ENCODE peak calls at places on chromosomes 2 and 18, in eight cellular contexts. G is right atrium auricular region, D is Peyer's patch, U is cardiac muscle cell, C is colonic mucosa, B is adrenal gland, E is tibial nerve, K is AG04450. X is an unnamed sample.

GRCh38 chr2:63764630-63765029 is 77.1 kb upstream of the UGP2 start:
- DNase-seq in K (no peak), G (no peak), U (no peak), E (no peak), B (no peak), C (no peak), D (no peak), X (no peak)

GRCh38 chr2:202639233-202639632 is 4.5 kb downstream of the FAM117B start:
- DNase-seq in E (no peak), K (no peak), B (no peak), C (no peak), U (no peak), D (no peak), G (no peak), X (no peak)

GRCh38 chr2:3634631-3635091 is 23.3 kb upstream of the ALLC start:
- DNase-seq in E (no peak), C (no peak), B (no peak), K (no peak), U (no peak), G (no peak), D (peak), X (no peak)

GRCh38 chr2:156589381-156590079 is 153.4 kb downstream of the GPD2 start:
- DNase-seq in G (no peak), E (no peak), C (no peak), U (peak), B (no peak), D (peak), K (peak), X (no peak)

GRCh38 chr2:191869178-191869577 is 22.3 kb upstream of the CAVIN2 start:
- DNase-seq in U (peak), C (peak), B (no peak), E (no peak), G (no peak), K (no peak), D (no peak), X (peak)

GRCh38 chr2:1923557-1923956 is 179.2 kb upstream of the PXDN start:
- DNase-seq in G (peak), C (no peak), E (no peak), B (no peak), D (no peak), K (no peak), U (no peak), X (no peak)

GRCh38 chr2:60553496-60553991 is at the start of gene BCL11A:
- DNase-seq in U (peak), D (peak), E (no peak), B (peak), K (peak), C (peak), G (no peak), X (no peak)

GRCh38 chr2:241084856-241085444 is 17.1 kb downstream of the MTERF4 start:
- DNase-seq in E (no peak), U (no peak), C (no peak), G (no peak), B (no peak), K (no peak), D (no peak), X (no peak)

GRCh38 chr2:218229239-218229638 is 12.2 kb downstream of the ARPC2 start:
- DNase-seq in U (peak), D (no peak), C (no peak), B (no peak), G (no peak), K (peak), E (no peak), X (no peak)

GRCh38 chr2:45821558-45822271 is 170.2 kb downstream of the PRKCE start:
- DNase-seq in D (peak), E (peak), U (peak), C (peak), G (no peak), B (peak), K (no peak), X (no peak)

GRCh38 chr2:176638167-176639015 is 369.1 kb downstream of the MTX2 start:
- DNase-seq in U (peak), E (peak), D (peak), B (peak), K (peak), C (peak), G (peak), X (peak)

GRCh38 chr2:12005886-12006681 is 259.7 kb downstream of the LPIN1 start:
- DNase-seq in D (peak), G (no peak), E (peak), K (no peak), C (peak), U (no peak), B (no peak), X (no peak)

GRCh38 chr18:79615586-79615985 is 64.0 kb upstream of the CTDP1 start:
- DNase-seq in K (no peak), E (no peak), D (peak), U (no peak), C (no peak), B (peak), G (no peak), X (no peak)

GRCh38 chr18:5238371-5238758 is 41.3 kb upstream of the AKAIN1 start:
- DNase-seq in C (peak), G (peak), B (peak), U (peak), D (peak), K (no peak), E (peak), X (no peak)

GRCh38 chr18:76476665-76477561 is 18.1 kb downstream of the ZNF516 start:
- DNase-seq in E (no peak), C (peak), D (no peak), K (peak), B (no peak), U (no peak), G (peak), X (no peak)

GRCh38 chr2:80304522-80304878 is at the start of gene LRRTM1:
- DNase-seq in E (no peak), D (no peak), B (no peak), K (no peak), U (peak), G (no peak), C (no peak), X (no peak)

GRCh38 chr18:27214831-27215230 is 29.7 kb upstream of the CHST9 start:
- DNase-seq in U (no peak), C (no peak), D (no peak), E (no peak), G (no peak), K (no peak), B (no peak), X (no peak)

GRCh38 chr2:163664610-163665009 is 71.2 kb downstream of the FIGN start:
- DNase-seq in U (no peak), D (no peak), G (no peak), E (no peak), C (no peak), B (no peak), K (peak), X (no peak)

GRCh38 chr2:29041161-29041660 is 33.1 kb downstream of the PCARE start:
- DNase-seq in U (no peak), C (no peak), B (no peak), G (no peak), D (no peak), K (no peak), E (no peak), X (no peak)

GRCh38 chr2:232419245-232420072 is 12.8 kb downstream of the ALPG start:
- DNase-seq in K (no peak), D (no peak), B (no peak), E (no peak), C (no peak), G (no peak), U (peak), X (no peak)

GRCh38 chr2:191428141-191428540 is 182.9 kb downstream of the MYO1B start:
- DNase-seq in C (no peak), E (no peak), K (no peak), B (no peak), D (no peak), G (no peak), U (no peak), X (no peak)

GRCh38 chr2:152236191-152236925 is 60.8 kb upstream of the STAM2 start:
- DNase-seq in U (no peak), K (no peak), E (no peak), D (no peak), G (no peak), B (no peak), C (no peak), X (no peak)

GRCh38 chr18:50619833-50620232 is 59.9 kb downstream of the MAPK4 start:
- DNase-seq in E (no peak), U (no peak), G (no peak), K (no peak), C (no peak), D (no peak), B (peak), X (no peak)

GRCh38 chr2:109419960-109420370 is 193.8 kb downstream of the SEPTIN10 start:
- DNase-seq in B (peak), K (peak), D (no peak), E (no peak), C (no peak), G (no peak), U (no peak), X (no peak)

GRCh38 chr2:176646033-176646615 is 376.9 kb downstream of the MTX2 start:
- DNase-seq in B (no peak), C (no peak), U (no peak), K (no peak), E (no peak), D (no peak), G (no peak), X (no peak)

GRCh38 chr2:181683518-181684453 is 3.5 kb upstream of the NEUROD1 start:
- DNase-seq in B (no peak), C (no peak), D (no peak), G (no peak), K (no peak), E (no peak), U (peak), X (peak)

GRCh38 chr18:57585846-57586242 is 658 bp downstream of the FECH start:
- DNase-seq in G (no peak), B (no peak), K (no peak), C (no peak), U (no peak), D (no peak), E (no peak), X (no peak)

GRCh38 chr18:7062844-7063243 is 54.8 kb downstream of the LAMA1 start:
- DNase-seq in K (no peak), B (no peak), E (no peak), D (no peak), U (no peak), C (no peak), G (no peak), X (no peak)

GRCh38 chr2:105038383-105039061 is 653 bp downstream of the MRPS9 start:
- DNase-seq in G (no peak), U (no peak), C (peak), D (no peak), E (no peak), K (no peak), B (no peak), X (peak)

GRCh38 chr2:17962874-17963273 is 84.4 kb downstream of the KCNS3 start:
- DNase-seq in G (no peak), E (no peak), B (no peak), D (no peak), C (no peak), U (no peak), K (no peak), X (peak)

GRCh38 chr2:24855022-24855622 is 61.9 kb downstream of the CENPO start:
- DNase-seq in U (no peak), D (no peak), G (no peak), C (no peak), B (no peak), K (no peak), E (peak), X (no peak)

GRCh38 chr2:184596819-184597411 is 1.4 kb upstream of the ZNF804A start:
- DNase-seq in K (peak), D (no peak), U (no peak), B (no peak), C (no peak), G (no peak), E (no peak), X (peak)

GRCh38 chr2:134460583-134460998 is 206.7 kb downstream of the MGAT5 start:
- DNase-seq in C (peak), B (peak), U (peak), D (peak), E (no peak), G (no peak), K (peak), X (peak)

GRCh38 chr2:152766908-152767307 is 48.5 kb downstream of the ARL6IP6 start:
- DNase-seq in G (no peak), U (no peak), E (no peak), B (no peak), K (peak), C (no peak), D (no peak), X (no peak)

GRCh38 chr2:136131961-136132839 is 14.3 kb upstream of the CXCR4 start:
- DNase-seq in G (no peak), C (peak), D (peak), K (no peak), U (no peak), E (no peak), B (no peak), X (no peak)

GRCh38 chr2:186059096-186059495 is 320.5 kb downstream of the FSIP2 start:
- DNase-seq in U (peak), K (no peak), B (no peak), D (no peak), E (no peak), G (no peak), C (no peak), X (no peak)

GRCh38 chr2:239163306-239164070 is 237.3 kb downstream of the HDAC4 start:
- DNase-seq in D (peak), B (no peak), G (no peak), U (no peak), C (no peak), K (no peak), E (no peak), X (no peak)

DNA sequence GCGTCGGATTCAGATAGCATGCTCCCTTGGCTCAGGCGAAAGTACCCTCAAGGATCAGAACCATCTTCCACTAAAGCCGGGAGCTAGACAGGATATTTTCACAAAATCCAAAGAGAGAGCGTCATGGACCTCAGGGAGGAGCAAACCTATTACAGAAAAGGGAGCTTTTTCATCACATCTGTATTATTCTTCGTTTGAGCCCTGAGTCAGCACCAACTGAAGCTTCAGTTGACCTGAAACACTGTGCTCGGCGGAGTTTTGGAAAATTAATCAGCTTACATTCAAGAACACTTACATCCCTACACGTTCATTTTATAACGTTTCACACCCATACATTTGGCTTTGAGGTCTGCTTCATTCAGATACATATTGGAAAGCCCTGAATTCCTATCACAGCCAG is 89.1 kb downstream of the CDC42EP3 start:
- DNase-seq in G (no peak), E (no peak), U (no peak), C (no peak), K (no peak), B (no peak), D (no peak), X (no peak)
- H3K27ac ChIP-seq in G (no peak), E (no peak), U (no peak), C (no peak), K (no peak), B (no peak), D (peak), X (no peak)

DNA sequence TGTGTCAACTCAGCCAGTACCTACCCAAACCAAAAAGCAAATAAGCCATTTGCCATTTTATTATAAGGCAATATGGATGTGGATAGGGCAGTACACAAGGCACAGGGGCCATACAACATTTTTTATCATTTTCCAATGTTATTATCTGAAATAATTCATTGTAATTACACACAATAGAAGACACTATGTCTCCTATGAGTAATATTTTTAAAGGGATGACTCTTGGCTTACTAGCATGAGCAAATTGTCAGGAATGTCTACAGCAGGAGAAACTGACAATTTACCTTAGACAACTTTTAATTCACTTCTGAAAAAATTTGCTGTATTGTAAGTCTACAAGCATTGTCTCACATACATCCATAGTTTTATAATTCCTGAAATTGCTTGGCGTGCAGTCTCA is 1193.9 kb upstream of the CELF4 start:
- DNase-seq in C (no peak), U (no peak), G (no peak), D (no peak), K (no peak), E (no peak), B (no peak), X (no peak)
- H3K27ac ChIP-seq in C (no peak), U (no peak), G (no peak), D (no peak), K (no peak), E (no peak), B (no peak), X (no peak)

GRCh38 chr2:85326946-85327756 is 638 bp downstream of the TGOLN2 start:
- DNase-seq in U (peak), D (peak), C (peak), B (peak), E (peak), G (no peak), K (no peak), X (peak)

GRCh38 chr2:85323351-85323987 is 4.3 kb downstream of the TGOLN2 start:
- DNase-seq in C (no peak), K (no peak), D (no peak), B (no peak), E (no peak), U (no peak), G (no peak), X (no peak)

GRCh38 chr2:85324639-85325465 is 2.9 kb downstream of the TGOLN2 start:
- DNase-seq in K (no peak), B (no peak), G (no peak), U (no peak), E (no peak), D (peak), C (peak), X (no peak)

GRCh38 chr2:85326406-85326945 is 1.3 kb downstream of the TGOLN2 start:
- DNase-seq in D (peak), K (no peak), U (no peak), G (no peak), C (peak), E (no peak), B (no peak), X (no peak)

DNA sequence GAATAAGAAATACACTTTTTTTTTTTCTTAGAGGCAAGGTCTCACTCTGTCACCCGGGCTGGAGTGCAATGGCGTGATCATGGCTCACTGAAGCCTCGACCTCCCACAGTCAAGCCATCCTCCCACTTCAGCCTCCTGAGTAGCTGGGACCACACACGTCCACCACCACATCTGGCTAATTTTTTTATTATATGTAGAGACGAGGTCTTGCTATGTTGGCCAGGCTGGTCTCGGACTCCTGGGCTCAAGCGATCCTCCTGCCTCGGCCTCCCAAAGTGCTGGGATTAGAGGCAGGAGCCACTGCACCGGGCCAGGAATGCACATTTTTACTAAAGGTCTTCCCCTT is 2.4 kb downstream of the TGOLN2 start:
- DNase-seq in G (no peak), D (no peak), U (no peak), K (no peak), C (no peak), B (no peak), E (no peak), X (no peak)
- H3K27ac ChIP-seq in G (no peak), D (peak), U (no peak), K (no peak), C (peak), B (peak), E (no peak), X (no peak)

GRCh38 chr2:216081012-216081411 is 597 bp downstream of the PECR start:
- DNase-seq in D (no peak), C (no peak), G (no peak), K (no peak), B (no peak), U (no peak), E (no peak), X (no peak)

GRCh38 chr2:216083464-216084279 is 2.0 kb downstream of the TMEM169 start:
- DNase-seq in C (no peak), U (no peak), B (no peak), G (no peak), K (no peak), E (no peak), D (no peak), X (peak)

GRCh38 chr2:216082805-216083204 is 1.1 kb downstream of the TMEM169 start:
- DNase-seq in G (no peak), K (no peak), C (no peak), E (no peak), U (peak), B (no peak), D (no peak), X (no peak)

GRCh38 chr2:216082388-216082733 is 642 bp downstream of the TMEM169 start:
- DNase-seq in C (no peak), D (no peak), K (no peak), E (no peak), B (no peak), U (no peak), G (no peak), X (no peak)

DNA sequence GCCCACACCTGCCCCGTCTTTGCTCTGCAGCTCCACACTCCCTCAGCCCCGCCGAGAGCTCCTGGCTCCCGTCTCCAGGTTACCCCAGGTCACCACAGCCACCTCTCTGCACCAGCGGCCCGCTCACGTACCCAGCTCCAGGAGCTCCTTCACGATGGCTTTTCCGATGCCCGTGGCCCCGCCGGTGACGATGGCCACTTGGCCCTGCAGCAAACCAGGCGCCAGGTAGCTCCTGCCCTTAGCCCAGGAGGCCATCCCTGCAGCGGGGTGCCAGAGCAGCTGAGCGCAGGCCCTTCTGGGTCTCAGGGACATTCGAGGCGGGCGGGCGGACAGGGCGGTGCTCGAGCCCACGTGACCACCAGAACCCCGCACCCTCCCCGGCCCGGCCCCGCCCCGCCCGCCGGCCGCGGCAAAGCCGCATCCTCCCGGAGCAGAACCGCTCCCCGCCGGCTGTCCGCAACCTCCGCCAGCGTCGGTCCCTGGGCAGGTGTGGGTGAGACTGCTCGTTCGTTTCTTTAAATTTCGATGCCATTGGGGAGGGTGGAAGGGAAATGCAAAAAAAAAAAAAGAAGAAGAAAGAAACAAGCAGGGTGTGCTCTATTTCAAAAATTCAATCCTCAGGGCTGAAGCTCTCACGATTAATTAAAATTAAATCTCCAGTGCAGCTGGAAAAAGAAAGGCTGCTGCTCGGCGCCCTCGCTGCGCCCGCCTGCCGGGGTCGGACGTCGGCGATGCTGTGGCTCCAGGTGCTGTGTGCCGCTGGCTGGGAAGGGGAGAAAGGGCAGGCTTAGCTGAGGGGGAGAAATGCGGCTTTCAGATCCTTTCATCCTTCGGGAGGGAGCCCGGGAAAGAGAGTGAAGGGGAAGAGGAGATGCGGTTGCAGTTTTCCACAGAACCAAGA is at the start of the genes PECR and TMEM169:
- DNase-seq in E (peak), U (peak), D (peak), C (peak), B (peak), K (no peak), G (peak), X (peak)
- H3K27ac ChIP-seq in E (peak), U (no peak), D (peak), C (no peak), B (peak), K (no peak), G (peak), X (peak)

GRCh38 chr2:8169443-8169842 is 512.4 kb upstream of the ID2 start:
- DNase-seq in G (no peak), D (no peak), U (no peak), C (no peak), K (peak), B (no peak), E (no peak), X (no peak)
- H3K27ac ChIP-seq in G (no peak), D (no peak), U (no peak), C (no peak), K (no peak), B (no peak), E (no peak), X (no peak)